ENCODE peak calls at places on chromosomes 16 and 17, in seven cellular contexts. One of them, this sample, is unnamed.

GRCh38 chr16:62201911-62202310 is 165.7 kb upstream of the CDH8 start:
- DNase-seq in fibroblast of lung: no peak
- DNase-seq in H1: no peak
- DNase-seq in heart left ventricle: no peak
- DNase-seq in A549: no peak
- DNase-seq in left lung: no peak
- DNase-seq in transverse colon: no peak
- DNase-seq in this sample: no peak

GRCh38 chr17:6297960-6298359 is 137.0 kb downstream of the AIPL1 start:
- DNase-seq in transverse colon: no peak
- DNase-seq in left lung: no peak
- DNase-seq in A549: no peak
- DNase-seq in fibroblast of lung: no peak
- DNase-seq in heart left ventricle: no peak
- DNase-seq in H1: no peak
- DNase-seq in this sample: no peak

GRCh38 chr16:1538804-1539520 is 5.5 kb downstream of the TMEM204 start:
- DNase-seq in A549: peak; percentile 24
- DNase-seq in H1: no peak
- DNase-seq in heart left ventricle: peak; percentile 64
- DNase-seq in transverse colon: no peak
- DNase-seq in fibroblast of lung: no peak
- DNase-seq in left lung: no peak
- DNase-seq in this sample: peak; percentile 97

GRCh38 chr17:64784353-64784798 is 122.3 kb upstream of the SMURF2 start:
- DNase-seq in H1: no peak
- DNase-seq in heart left ventricle: no peak
- DNase-seq in fibroblast of lung: no peak
- DNase-seq in A549: no peak
- DNase-seq in left lung: no peak
- DNase-seq in transverse colon: no peak
- DNase-seq in this sample: no peak

GRCh38 chr16:27174007-27174406 is 29.3 kb upstream of the KDM8 start:
- DNase-seq in transverse colon: peak; percentile 27
- DNase-seq in left lung: no peak
- DNase-seq in A549: no peak
- DNase-seq in heart left ventricle: no peak
- DNase-seq in H1: no peak
- DNase-seq in fibroblast of lung: no peak
- DNase-seq in this sample: no peak

GRCh38 chr17:64531955-64532371 is 25.2 kb downstream of the CEP95 start:
- DNase-seq in heart left ventricle: no peak
- DNase-seq in A549: no peak
- DNase-seq in left lung: no peak
- DNase-seq in transverse colon: no peak
- DNase-seq in H1: no peak
- DNase-seq in fibroblast of lung: peak; percentile 85
- DNase-seq in this sample: no peak

GRCh38 chr17:66675991-66676371 is 158.9 kb upstream of the CACNG5 start:
- DNase-seq in H1: no peak
- DNase-seq in fibroblast of lung: peak; percentile 59
- DNase-seq in transverse colon: no peak
- DNase-seq in left lung: peak; percentile 64
- DNase-seq in heart left ventricle: no peak
- DNase-seq in A549: no peak
- DNase-seq in this sample: no peak

GRCh38 chr16:23959069-23959800 is 123.5 kb downstream of the PRKCB start:
- DNase-seq in A549: no peak
- DNase-seq in heart left ventricle: no peak
- DNase-seq in H1: no peak
- DNase-seq in left lung: no peak
- DNase-seq in fibroblast of lung: no peak
- DNase-seq in transverse colon: no peak
- DNase-seq in this sample: no peak

GRCh38 chr17:79952915-79953314 is 82.8 kb downstream of the TBC1D16 start:
- DNase-seq in A549: no peak
- DNase-seq in transverse colon: no peak
- DNase-seq in fibroblast of lung: peak; percentile 9
- DNase-seq in left lung: no peak
- DNase-seq in H1: no peak
- DNase-seq in heart left ventricle: no peak
- DNase-seq in this sample: no peak

GRCh38 chr17:40474419-40475002 is 26.9 kb downstream of the TNS4 start:
- DNase-seq in H1: no peak
- DNase-seq in A549: no peak
- DNase-seq in fibroblast of lung: no peak
- DNase-seq in heart left ventricle: no peak
- DNase-seq in left lung: no peak
- DNase-seq in transverse colon: no peak
- DNase-seq in this sample: peak; percentile 98

GRCh38 chr17:28518578-28518977 is 12.4 kb downstream of the FOXN1 start:
- DNase-seq in heart left ventricle: no peak
- DNase-seq in A549: no peak
- DNase-seq in fibroblast of lung: no peak
- DNase-seq in H1: no peak
- DNase-seq in transverse colon: no peak
- DNase-seq in left lung: no peak
- DNase-seq in this sample: no peak

GRCh38 chr17:57948555-57949420 is 6.4 kb downstream of the CUEDC1 start:
- DNase-seq in left lung: no peak
- DNase-seq in transverse colon: no peak
- DNase-seq in A549: peak; percentile 98
- DNase-seq in heart left ventricle: no peak
- DNase-seq in H1: no peak
- DNase-seq in fibroblast of lung: peak; percentile 98
- DNase-seq in this sample: no peak

GRCh38 chr17:40321502-40322416 is 12.8 kb downstream of the RARA start:
- DNase-seq in heart left ventricle: peak; percentile 84
- DNase-seq in A549: no peak
- DNase-seq in left lung: peak; percentile 60
- DNase-seq in H1: no peak
- DNase-seq in transverse colon: peak; percentile 61
- DNase-seq in fibroblast of lung: no peak
- DNase-seq in this sample: no peak

GRCh38 chr16:1393613-1394176 is 20.8 kb downstream of the UNKL start:
- DNase-seq in heart left ventricle: no peak
- DNase-seq in H1: no peak
- DNase-seq in left lung: no peak
- DNase-seq in fibroblast of lung: no peak
- DNase-seq in A549: no peak
- DNase-seq in transverse colon: no peak
- DNase-seq in this sample: no peak

GRCh38 chr17:32894245-32894644 is 17.3 kb upstream of the MYO1D start:
- DNase-seq in left lung: no peak
- DNase-seq in heart left ventricle: no peak
- DNase-seq in A549: no peak
- DNase-seq in H1: no peak
- DNase-seq in fibroblast of lung: no peak
- DNase-seq in transverse colon: no peak
- DNase-seq in this sample: no peak

GRCh38 chr16:56246051-56246817 is 54.9 kb downstream of the GNAO1 start:
- DNase-seq in H1: peak; percentile 38
- DNase-seq in left lung: no peak
- DNase-seq in fibroblast of lung: peak; percentile 9
- DNase-seq in heart left ventricle: no peak
- DNase-seq in transverse colon: no peak
- DNase-seq in A549: peak; percentile 54
- DNase-seq in this sample: no peak

GRCh38 chr17:34276826-34277225 is 6.8 kb downstream of the CCL7 start:
- DNase-seq in A549: no peak
- DNase-seq in heart left ventricle: no peak
- DNase-seq in left lung: no peak
- DNase-seq in H1: no peak
- DNase-seq in transverse colon: no peak
- DNase-seq in fibroblast of lung: no peak
- DNase-seq in this sample: no peak

GRCh38 chr16:74107795-74108610 is 188.6 kb upstream of the PSMD7 start:
- DNase-seq in left lung: no peak
- DNase-seq in H1: peak; percentile 69
- DNase-seq in A549: peak; percentile 70
- DNase-seq in fibroblast of lung: no peak
- DNase-seq in transverse colon: peak; percentile 63
- DNase-seq in heart left ventricle: no peak
- DNase-seq in this sample: peak; percentile 51

GRCh38 chr17:73952136-73952497 is 251.4 kb upstream of the RPL38 start:
- DNase-seq in fibroblast of lung: no peak
- DNase-seq in H1: no peak
- DNase-seq in transverse colon: no peak
- DNase-seq in heart left ventricle: no peak
- DNase-seq in A549: no peak
- DNase-seq in left lung: no peak
- DNase-seq in this sample: peak; percentile 93

GRCh38 chr16:77480671-77481315 is 46.0 kb upstream of the ADAMTS18 start:
- DNase-seq in left lung: no peak
- DNase-seq in A549: no peak
- DNase-seq in transverse colon: no peak
- DNase-seq in fibroblast of lung: no peak
- DNase-seq in heart left ventricle: no peak
- DNase-seq in H1: no peak
- DNase-seq in this sample: no peak

GRCh38 chr16:22203091-22203490 is 3.0 kb upstream of the EEF2K start:
- DNase-seq in transverse colon: no peak
- DNase-seq in heart left ventricle: peak; percentile 4
- DNase-seq in A549: no peak
- DNase-seq in fibroblast of lung: no peak
- DNase-seq in left lung: no peak
- DNase-seq in H1: no peak
- DNase-seq in this sample: no peak

GRCh38 chr17:9512323-9513168 is 63.1 kb downstream of the STX8 start:
- DNase-seq in heart left ventricle: no peak
- DNase-seq in H1: no peak
- DNase-seq in A549: peak; percentile 17
- DNase-seq in transverse colon: no peak
- DNase-seq in fibroblast of lung: peak; percentile 80
- DNase-seq in left lung: no peak
- DNase-seq in this sample: no peak
- H3K27ac ChIP-seq in heart left ventricle: no peak overlapping the region
- H3K27ac ChIP-seq in H1: no peak overlapping the region
- H3K27ac ChIP-seq in A549: peak overlapping the region; percentile 27
- H3K27ac ChIP-seq in transverse colon: no peak overlapping the region
- H3K27ac ChIP-seq in fibroblast of lung: no peak overlapping the region
- H3K27ac ChIP-seq in left lung: no peak overlapping the region
- H3K27ac ChIP-seq in this sample: no peak overlapping the region

DNA sequence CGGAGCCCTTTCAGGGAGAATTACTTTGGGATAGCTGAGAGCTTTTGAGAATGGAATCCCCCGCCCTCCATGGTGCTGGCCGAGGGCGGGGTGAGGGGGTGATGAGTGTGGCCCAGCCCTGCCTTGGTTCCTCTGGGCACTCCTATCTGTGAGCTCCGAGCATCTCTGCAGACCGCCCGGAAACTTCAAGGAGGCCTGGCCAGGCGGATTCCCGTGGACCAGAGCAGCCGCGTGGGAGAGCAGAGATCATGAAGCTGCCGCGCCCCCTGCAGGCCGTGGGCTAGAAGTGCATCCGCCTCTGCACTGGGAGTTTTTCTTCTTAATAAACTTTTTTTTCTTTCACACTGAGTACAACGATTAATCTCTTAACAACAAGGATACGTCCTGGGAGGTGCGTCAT is 392.9 kb upstream of the EEF2KMT start:
- DNase-seq in fibroblast of lung: peak; percentile 17
- DNase-seq in heart left ventricle: no peak
- DNase-seq in transverse colon: peak; percentile 69
- DNase-seq in A549: peak; percentile 48
- DNase-seq in left lung: no peak
- DNase-seq in H1: no peak
- DNase-seq in this sample: peak; percentile 78
- TF ChIP-seq CTCF in fibroblast of lung: peak; percentile 13
- TF ChIP-seq CTCF in heart left ventricle: peak; percentile 36
- TF ChIP-seq CTCF in transverse colon: peak; percentile 86
- TF ChIP-seq CTCF in A549: peak; percentile 38
- TF ChIP-seq CTCF in left lung: peak; percentile 30
- TF ChIP-seq CTCF in H1: peak; percentile 88
- TF ChIP-seq CTCF in this sample: peak; percentile 86

GRCh38 chr16:3589991-3590701 is 12.9 kb upstream of the NLRC3 start:
- DNase-seq in H1: no peak
- DNase-seq in heart left ventricle: no peak
- DNase-seq in A549: no peak
- DNase-seq in left lung: no peak
- DNase-seq in transverse colon: no peak
- DNase-seq in fibroblast of lung: no peak
- DNase-seq in this sample: no peak
- H3K4me3 ChIP-seq in H1: no peak overlapping the region
- H3K4me3 ChIP-seq in heart left ventricle: no peak overlapping the region
- H3K4me3 ChIP-seq in A549: no peak overlapping the region
- H3K4me3 ChIP-seq in left lung: no peak overlapping the region
- H3K4me3 ChIP-seq in transverse colon: no peak overlapping the region
- H3K4me3 ChIP-seq in fibroblast of lung: no peak overlapping the region
- H3K4me3 ChIP-seq in this sample: no peak overlapping the region

GRCh38 chr17:4518901-4519300 is 20.2 kb downstream of the SPNS2 start:
- DNase-seq in H1: no peak
- DNase-seq in heart left ventricle: no peak
- DNase-seq in left lung: no peak
- DNase-seq in fibroblast of lung: no peak
- DNase-seq in A549: no peak
- DNase-seq in transverse colon: no peak
- DNase-seq in this sample: peak; percentile 46
- H3K27ac ChIP-seq in H1: no peak overlapping the region
- H3K27ac ChIP-seq in heart left ventricle: peak overlapping the region; percentile 92
- H3K27ac ChIP-seq in left lung: peak overlapping the region; percentile 83
- H3K27ac ChIP-seq in fibroblast of lung: no peak overlapping the region
- H3K27ac ChIP-seq in A549: no peak overlapping the region
- H3K27ac ChIP-seq in transverse colon: peak overlapping the region; percentile 29
- H3K27ac ChIP-seq in this sample: peak overlapping the region; percentile 48

This sample was measured in WERI-Rb-1.